ENCODE peak calls at places on chromosome 9, in four cellular contexts. A is activated CD8-positive, alpha-beta memory T cell treated with anti-CD3 and anti-CD28 coated beads, Interleukin-2, amount 50 U/mL, for 48 hours; N is cerebellum; Z is dorsolateral prefrontal cortex. P is an unnamed sample.

GRCh38 chr9:95935861-95936578 is 60.5 kb downstream of the ERCC6L2 start:
- DNase-seq in Z (no peak), N (no peak), A (no peak), P (no peak)

GRCh38 chr9:123339666-123340414 is 16.2 kb upstream of the CRB2 start:
- DNase-seq in A (no peak), N (no peak), Z (no peak), P (no peak)

GRCh38 chr9:128887049-128887448 is 5.1 kb downstream of the LRRC8A start:
- DNase-seq in N (no peak), A (no peak), Z (no peak), P (no peak)

GRCh38 chr9:100277166-100277979 is 75.4 kb downstream of the TEX10 start:
- DNase-seq in N (no peak), Z (no peak), A (no peak), P (peak)

GRCh38 chr9:92504881-92505280 is 22.6 kb upstream of the ASPN start:
- DNase-seq in Z (no peak), A (no peak), N (no peak), P (peak)

GRCh38 chr9:121732886-121733285 is 81.5 kb downstream of the DAB2IP start:
- DNase-seq in A (no peak), Z (no peak), N (no peak), P (no peak)

GRCh38 chr9:36640982-36641381 is 68.3 kb downstream of the MELK start:
- DNase-seq in A (no peak), Z (no peak), N (no peak), P (no peak)

GRCh38 chr9:82783045-82783444 is 279.9 kb downstream of the RASEF start:
- DNase-seq in N (no peak), A (no peak), Z (no peak), P (no peak)

GRCh38 chr9:133954862-133955529 is 37.1 kb downstream of the VAV2 start:
- DNase-seq in A (no peak), Z (no peak), N (no peak), P (no peak)

GRCh38 chr9:94150279-94150828 is 66.1 kb downstream of the PTPDC1 start:
- DNase-seq in A (no peak), Z (no peak), N (no peak), P (no peak)

GRCh38 chr9:135345775-135346433 is 133.7 kb upstream of the PPP1R26 start:
- DNase-seq in A (no peak), N (no peak), Z (peak), P (no peak)